ENCODE peak calls at places on chromosomes 3 and 15, in nine cellular contexts. D, F, V, B, Y, L, U, P and A are unnamed samples.

GRCh38 chr3:132448211-132448961 is 31.1 kb downstream of the DNAJC13 start:
- DNase-seq in V (no peak), F (no peak), Y (peak; percentile 47), L (no peak), B (peak; percentile 66), P (no peak), D (peak; percentile 54), U (no peak), A (peak; percentile 33)

GRCh38 chr3:73745429-73746247 is 120.9 kb upstream of the PDZRN3 start:
- DNase-seq in U (no peak), B (peak; percentile 28), L (no peak), V (no peak), P (no peak), Y (peak; percentile 18), F (no peak), D (no peak), A (no peak)

GRCh38 chr3:63245842-63246241 is 32.3 kb upstream of the SYNPR start:
- DNase-seq in F (no peak), D (no peak), P (no peak), U (no peak), L (no peak), Y (no peak), V (no peak), B (no peak), A (no peak)

GRCh38 chr15:36177590-36178281 is 401.7 kb upstream of the CDIN1 start:
- DNase-seq in Y (peak; percentile 75), V (no peak), B (no peak), D (no peak), U (no peak), F (no peak), L (no peak), P (no peak), A (no peak)

GRCh38 chr15:33051528-33051927 is 143.0 kb downstream of the FMN1 start:
- DNase-seq in V (no peak), P (no peak), B (no peak), D (no peak), L (no peak), F (no peak), Y (no peak), U (no peak), A (no peak)

GRCh38 chr3:123392871-123393620 is 55.8 kb downstream of the ADCY5 start:
- DNase-seq in D (no peak), B (no peak), F (no peak), U (peak; percentile 11), P (no peak), L (no peak), V (no peak), Y (peak; percentile 16), A (no peak)

GRCh38 chr15:78425643-78426042 is 12.4 kb upstream of the IREB2 start:
- DNase-seq in B (no peak), Y (no peak), P (no peak), V (no peak), U (no peak), D (no peak), L (no peak), F (no peak), A (no peak)

GRCh38 chr3:21524113-21524512 is 226.9 kb downstream of the ZNF385D start:
- DNase-seq in P (no peak), Y (peak; percentile 51), D (no peak), U (no peak), V (no peak), B (no peak), F (no peak), L (no peak), A (no peak)

GRCh38 chr15:66587749-66588148 is 22.0 kb upstream of the LCTL start:
- DNase-seq in Y (no peak), B (no peak), D (no peak), F (no peak), V (no peak), P (no peak), U (no peak), L (no peak), A (no peak)

GRCh38 chr3:171328419-171329082 is 131.7 kb downstream of the TNIK start:
- DNase-seq in V (no peak), B (peak; percentile 50), P (no peak), F (peak; percentile 56), L (peak; percentile 31), D (no peak), U (no peak), Y (peak; percentile 25), A (no peak)

GRCh38 chr3:178562869-178563232 is 26.6 kb downstream of the KCNMB2 start:
- DNase-seq in L (no peak), U (no peak), P (no peak), F (no peak), Y (peak; percentile 25), D (no peak), B (peak; percentile 29), V (no peak), A (no peak)

GRCh38 chr15:92393994-92394326 is 279 bp downstream of the ST8SIA2 start:
- DNase-seq in D (no peak), Y (no peak), L (no peak), P (no peak), B (no peak), V (no peak), U (no peak), F (no peak), A (no peak)

GRCh38 chr3:27574438-27574795 is 90.2 kb upstream of the SLC4A7 start:
- DNase-seq in V (no peak), L (no peak), U (no peak), Y (no peak), B (no peak), F (no peak), P (no peak), D (no peak), A (no peak)

GRCh38 chr3:138468886-138469285 is 34.5 kb downstream of the ESYT3 start:
- DNase-seq in L (no peak), Y (peak; percentile 22), P (peak; percentile 42), D (peak; percentile 44), U (no peak), F (no peak), B (no peak), V (no peak), A (no peak)

DNA sequence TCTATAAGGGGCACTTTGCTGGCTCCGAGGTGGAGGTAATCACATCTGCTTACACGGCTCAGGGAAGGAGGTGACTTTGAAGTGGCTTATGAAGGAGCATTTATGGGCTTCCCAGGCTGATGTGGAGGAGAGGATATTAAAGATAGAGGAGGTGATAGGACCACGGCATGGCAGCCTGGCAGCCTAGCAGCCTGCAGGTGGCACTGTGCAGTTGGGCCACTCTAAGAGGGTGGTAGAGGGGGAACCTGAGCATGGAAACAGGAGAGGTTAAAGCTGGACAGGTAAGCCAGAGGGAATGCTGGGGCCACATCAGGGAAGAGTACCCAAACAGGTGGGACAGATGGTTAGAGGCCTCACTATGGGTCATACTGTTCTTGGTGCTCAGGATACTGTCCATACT is 375.0 kb downstream of the WDR72 start:
- DNase-seq in P (no peak), Y (no peak), L (no peak), B (no peak), V (no peak), U (no peak), D (no peak), F (peak; percentile 44), A (no peak)
- TF ChIP-seq CTCF in P (no peak), Y (no peak), L (no peak), B (no peak), V (peak; percentile 38), U (no peak), D (no peak), F (peak; percentile 67), A (no peak)

GRCh38 chr15:41115088-41115651 is 910 bp downstream of the INO80 start:
- DNase-seq in V (no peak), F (no peak), B (peak; percentile 34), P (peak; percentile 25), L (no peak), U (no peak), D (no peak), Y (peak; percentile 38), A (no peak)
- TF ChIP-seq CTCF in V (peak; percentile 39), F (no peak), B (peak; percentile 25), P (no peak), L (no peak), U (no peak), D (no peak), Y (peak; percentile 33), A (no peak)

GRCh38 chr3:149538371-149538770 is 63.9 kb downstream of the TM4SF4 start:
- DNase-seq in D (no peak), F (no peak), Y (no peak), B (no peak), L (no peak), U (no peak), V (no peak), P (no peak), A (no peak)

GRCh38 chr3:149536429-149536828 is 61.9 kb downstream of the TM4SF4 start:
- DNase-seq in B (peak; percentile 69), D (peak; percentile 48), V (peak; percentile 17), F (no peak), L (no peak), Y (peak; percentile 64), U (peak; percentile 79), P (no peak), A (peak; percentile 73)

GRCh38 chr3:149542375-149543312 is 68.1 kb downstream of the TM4SF4 start:
- DNase-seq in P (no peak), B (no peak), L (no peak), Y (no peak), V (no peak), U (no peak), D (no peak), F (no peak), A (no peak)

GRCh38 chr3:149539491-149539890 is 65.0 kb downstream of the TM4SF4 start:
- DNase-seq in Y (no peak), U (no peak), D (no peak), F (no peak), P (no peak), V (no peak), B (no peak), L (no peak), A (no peak)

GRCh38 chr3:149541091-149541491 is 66.6 kb downstream of the TM4SF4 start:
- DNase-seq in L (no peak), U (no peak), D (no peak), P (no peak), V (no peak), B (no peak), F (no peak), Y (peak; percentile 36), A (no peak)
- TF ChIP-seq CTCF in L (no peak), U (no peak), D (no peak), P (no peak), V (no peak), B (peak; percentile 13), F (no peak), Y (peak; percentile 43), A (no peak)

GRCh38 chr3:29637093-29637492 is 356.2 kb downstream of the RBMS3 start:
- DNase-seq in Y (peak; percentile 21), B (no peak), P (no peak), V (no peak), U (no peak), D (no peak), L (no peak), F (no peak), A (peak; percentile 28)

GRCh38 chr3:29639621-29640290 is 358.9 kb downstream of the RBMS3 start:
- DNase-seq in L (no peak), D (no peak), P (no peak), F (no peak), B (peak; percentile 41), V (no peak), U (no peak), Y (peak; percentile 40), A (no peak)

DNA sequence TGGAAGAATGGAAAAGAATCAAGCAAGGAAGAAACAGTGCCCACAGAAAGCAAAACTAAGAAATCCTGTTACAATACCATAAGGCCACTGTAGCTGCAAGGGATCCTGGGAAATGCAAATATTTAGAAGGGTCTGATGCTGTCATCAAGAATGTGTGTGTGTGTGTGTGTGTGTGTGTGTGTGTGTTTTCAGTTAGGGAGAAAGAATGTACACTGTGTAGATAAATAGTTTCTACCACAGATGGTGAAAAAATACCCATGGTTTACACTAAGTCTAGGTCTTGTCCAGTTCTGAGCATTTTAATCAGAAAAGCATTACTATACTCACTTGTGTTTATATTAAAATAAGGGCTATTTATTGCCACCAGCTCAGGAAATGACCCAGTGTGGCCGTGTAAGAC is 355.0 kb downstream of the RBMS3 start:
- DNase-seq in Y (no peak), D (no peak), P (no peak), L (no peak), V (no peak), F (no peak), U (no peak), B (no peak), A (no peak)
- TF ChIP-seq CTCF in Y (no peak), D (no peak), P (no peak), L (no peak), V (no peak), F (no peak), U (no peak), B (no peak), A (no peak)